ENCODE peak calls at places on chromosomes 13 and 19, in eight cellular contexts. U is testis, Z is suprapubic skin, P is endothelial cell, K is OCI-LY7, J is HFFc6, Q is neural progenitor cell, M is foreskin fibroblast. A is an unnamed sample.

GRCh38 chr13:61286148-61286745 is 129.4 kb downstream of the PCDH20 start:
- DNase-seq in U (no peak), Z (no peak), P (peak; percentile 45), K (peak; percentile 8), J (no peak), Q (peak; percentile 53), M (no peak), A (no peak)

GRCh38 chr13:103694471-103694870 is 628.3 kb upstream of the SLC10A2 start:
- DNase-seq in U (no peak), Z (no peak), P (no peak), K (no peak), J (no peak), Q (no peak), M (no peak), A (no peak)

GRCh38 chr19:4115050-4115817 is 8.7 kb downstream of the MAP2K2 start:
- DNase-seq in U (peak; percentile 28), Z (no peak), P (no peak), K (peak; percentile 76), J (no peak), Q (no peak), M (no peak), A (no peak)

GRCh38 chr13:113058129-113058987 is 47.2 kb upstream of the F7 start:
- DNase-seq in U (no peak), Z (no peak), P (no peak), K (no peak), J (no peak), Q (no peak), M (no peak), A (no peak)

GRCh38 chr13:98406475-98406874 is 170.4 kb downstream of the STK24 start:
- DNase-seq in U (no peak), Z (no peak), P (no peak), K (no peak), J (no peak), Q (no peak), M (no peak), A (no peak)

GRCh38 chr19:46728693-46729339 is 11.9 kb upstream of the PRKD2 start:
- DNase-seq in U (peak; percentile 77), Z (no peak), P (peak; percentile 89), K (peak; percentile 78), J (peak; percentile 23), Q (peak; percentile 80), M (peak; percentile 82), A (peak; percentile 87)

GRCh38 chr13:32581177-32581786 is 5.0 kb upstream of the PDS5B start:
- DNase-seq in U (no peak), Z (no peak), P (no peak), K (peak; percentile 52), J (peak; percentile 54), Q (peak; percentile 8), M (peak; percentile 51), A (no peak)

GRCh38 chr13:52830946-52831345 is 17.5 kb downstream of the PCDH8 start:
- DNase-seq in U (no peak), Z (no peak), P (no peak), K (no peak), J (no peak), Q (no peak), M (no peak), A (no peak)

GRCh38 chr19:17681505-17682125 is 6.5 kb downstream of the UNC13A start:
- DNase-seq in U (peak; percentile 61), Z (no peak), P (peak; percentile 65), K (peak; percentile 19), J (peak; percentile 44), Q (peak; percentile 86), M (peak; percentile 72), A (peak; percentile 13)

GRCh38 chr13:48094404-48094780 is 512 bp downstream of the MED4 start:
- DNase-seq in U (no peak), Z (no peak), P (no peak), K (peak; percentile 22), J (no peak), Q (peak; percentile 35), M (peak; percentile 15), A (no peak)

GRCh38 chr13:48093588-48093987 is 1.3 kb downstream of the MED4 start:
- DNase-seq in U (no peak), Z (no peak), P (no peak), K (no peak), J (no peak), Q (no peak), M (no peak), A (no peak)

GRCh38 chr13:48096670-48097069 is 1.8 kb upstream of the MED4 start:
- DNase-seq in U (no peak), Z (no peak), P (no peak), K (no peak), J (no peak), Q (no peak), M (no peak), A (no peak)

GRCh38 chr13:48097793-48098192 is 2.9 kb upstream of the MED4 start:
- DNase-seq in U (no peak), Z (no peak), P (no peak), K (no peak), J (no peak), Q (no peak), M (no peak), A (no peak)

GRCh38 chr13:48094781-48095502 is at the start of gene MED4:
- DNase-seq in U (peak; percentile 96), Z (peak; percentile 97), P (peak; percentile 100), K (peak; percentile 96), J (peak; percentile 91), Q (peak; percentile 96), M (peak; percentile 97), A (peak; percentile 94)
- TF ChIP-seq CTCF in U (peak; percentile 99), Z (peak; percentile 98), P (peak; percentile 99), K (peak; percentile 95), J (peak; percentile 99), Q (peak; percentile 98), M (peak; percentile 100), A (peak; percentile 93)

DNA sequence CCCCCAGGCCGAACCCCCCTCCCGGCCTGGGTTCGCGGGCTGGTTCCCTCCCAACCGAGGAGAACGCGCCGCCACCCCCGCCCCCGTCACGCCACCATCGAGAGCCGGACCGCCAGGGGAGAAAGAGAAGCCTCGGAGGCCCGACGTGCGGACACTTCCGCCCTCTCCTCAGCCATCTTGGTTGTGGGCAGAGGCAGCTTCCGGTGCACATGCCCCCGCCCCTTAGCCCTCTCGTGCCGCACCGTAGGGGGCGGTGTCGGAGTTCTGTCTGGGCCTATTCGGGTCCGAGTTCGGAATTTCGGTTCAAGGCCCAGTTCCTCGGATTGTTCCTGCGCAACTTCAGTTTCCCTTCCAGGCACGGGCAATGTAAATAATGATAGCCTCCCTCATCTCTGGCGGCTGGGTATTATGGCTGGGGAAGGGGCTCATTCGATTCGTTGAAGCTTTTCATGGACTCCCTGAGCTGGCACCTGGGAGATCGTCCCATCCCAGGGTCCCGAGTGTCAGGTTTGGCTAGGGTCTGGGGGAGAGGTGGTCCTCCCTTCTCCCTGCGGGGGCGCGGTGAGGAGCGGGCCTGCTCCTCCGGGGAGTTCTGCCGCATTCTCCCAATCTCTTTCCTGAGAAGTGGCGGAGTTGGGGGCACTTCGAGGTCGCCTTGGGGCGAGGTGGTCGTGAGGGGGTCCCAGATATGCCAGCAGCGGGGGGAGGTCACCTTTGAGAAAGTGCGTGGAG is at the start of the genes IER2 and STX10:
- DNase-seq in U (peak; percentile 97), Z (peak; percentile 99), P (peak; percentile 91), K (peak; percentile 94), J (peak; percentile 94), Q (peak; percentile 92), M (peak; percentile 99), A (peak; percentile 90)
- TF ChIP-seq CTCF in U (peak; percentile 40), Z (peak; percentile 24), P (peak; percentile 56), K (peak; percentile 77), J (peak; percentile 76), Q (peak; percentile 47), M (peak; percentile 50), A (peak; percentile 36)

DNA sequence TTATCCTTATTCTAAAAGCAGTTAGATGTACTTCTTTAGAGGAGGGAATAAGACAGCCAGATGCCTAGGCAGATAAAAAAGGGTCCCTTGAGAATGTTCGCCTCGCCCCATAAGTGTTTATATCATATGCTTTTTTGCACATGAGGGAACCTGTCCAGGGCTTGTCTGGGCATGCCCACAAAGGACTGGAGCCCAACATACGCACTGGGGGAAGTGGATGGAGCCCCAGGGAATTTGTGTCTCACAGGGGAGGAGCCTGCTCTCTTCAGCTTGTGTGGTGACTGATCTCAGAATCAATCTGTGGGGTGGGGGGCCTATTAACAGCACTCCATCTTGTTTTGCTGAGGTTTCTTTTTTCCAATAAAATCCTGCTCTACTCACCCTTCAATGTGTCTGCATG is 22.6 kb downstream of the MED4 start:
- DNase-seq in U (no peak), Z (no peak), P (no peak), K (no peak), J (no peak), Q (no peak), M (no peak), A (no peak)
- TF ChIP-seq CTCF in U (no peak), Z (no peak), P (no peak), K (no peak), J (no peak), Q (no peak), M (no peak), A (no peak)

GRCh38 chr19:347946-348861 is 3.6 kb upstream of the MIER2 start:
- DNase-seq in U (no peak), Z (no peak), P (no peak), K (no peak), J (no peak), Q (peak; percentile 31), M (peak; percentile 16), A (peak; percentile 47)
- TF ChIP-seq CTCF in U (no peak), Z (no peak), P (no peak), K (no peak), J (no peak), Q (peak; percentile 38), M (no peak), A (no peak)